ENCODE peak calls at places on chromosomes 16 and 17, in ten cellular contexts. S, V, L, Q, N, Y, K, T, C and Z are unnamed samples.

GRCh38 chr17:44916059-44916780 is 920 bp upstream of the GFAP start:
- DNase-seq in S (no peak), V (no peak), L (no peak), Q (no peak), N (no peak), Y (no peak), K (no peak), T (no peak), C (no peak), Z (no peak)

GRCh38 chr16:46929378-46930332 is 43.8 kb downstream of the DNAJA2 start:
- DNase-seq in S (peak), V (peak), L (peak), Q (peak), N (peak), Y (no peak), K (no peak), T (peak), C (peak), Z (no peak)

GRCh38 chr16:50071075-50071671 is 5.4 kb downstream of the HEATR3 start:
- DNase-seq in S (no peak), V (no peak), L (no peak), Q (no peak), N (no peak), Y (no peak), K (no peak), T (no peak), C (no peak), Z (no peak)

GRCh38 chr17:65324574-65324973 is 187.4 kb downstream of the RGS9 start:
- DNase-seq in S (no peak), V (no peak), L (no peak), Q (no peak), N (no peak), Y (no peak), K (no peak), T (no peak), C (no peak), Z (no peak)

GRCh38 chr17:39872700-39873099 is 4.7 kb downstream of the ZPBP2 start:
- DNase-seq in S (no peak), V (no peak), L (peak), Q (peak), N (peak), Y (no peak), K (no peak), T (peak), C (no peak), Z (no peak)

GRCh38 chr17:1390422-1391367 is 9.3 kb downstream of the YWHAE start:
- DNase-seq in S (no peak), V (no peak), L (peak), Q (peak), N (no peak), Y (no peak), K (no peak), T (peak), C (no peak), Z (no peak)

GRCh38 chr16:1696863-1697262 is 9.1 kb upstream of the MAPK8IP3 start:
- DNase-seq in S (no peak), V (no peak), L (peak), Q (no peak), N (no peak), Y (no peak), K (no peak), T (no peak), C (no peak), Z (no peak)

GRCh38 chr17:47918991-47919390 is 22.4 kb upstream of the PNPO start:
- DNase-seq in S (no peak), V (no peak), L (no peak), Q (no peak), N (no peak), Y (no peak), K (no peak), T (no peak), C (no peak), Z (no peak)

GRCh38 chr16:58127033-58127556 is 2.1 kb downstream of the CFAP20 start:
- DNase-seq in S (no peak), V (no peak), L (peak), Q (peak), N (peak), Y (no peak), K (no peak), T (peak), C (peak), Z (no peak)

GRCh38 chr17:66990047-66990446 is 25.5 kb downstream of the CACNG4 start:
- DNase-seq in S (no peak), V (no peak), L (no peak), Q (no peak), N (no peak), Y (no peak), K (no peak), T (no peak), C (no peak), Z (no peak)

GRCh38 chr16:54135361-54136275 is 151.0 kb downstream of the IRX3 start:
- DNase-seq in S (no peak), V (no peak), L (peak), Q (peak), N (no peak), Y (no peak), K (no peak), T (peak), C (no peak), Z (no peak)

GRCh38 chr16:3643095-3643730 is 11.3 kb upstream of the DNASE1 start:
- DNase-seq in S (no peak), V (no peak), L (no peak), Q (no peak), N (no peak), Y (no peak), K (no peak), T (no peak), C (no peak), Z (no peak)

GRCh38 chr16:75065808-75066149 is 50.8 kb downstream of the LDHD start:
- DNase-seq in S (no peak), V (no peak), L (no peak), Q (no peak), N (no peak), Y (no peak), K (no peak), T (no peak), C (no peak), Z (no peak)

GRCh38 chr16:10994571-10994970 is 50.2 kb downstream of the CLEC16A start:
- DNase-seq in S (no peak), V (no peak), L (no peak), Q (no peak), N (no peak), Y (no peak), K (no peak), T (no peak), C (no peak), Z (no peak)

GRCh38 chr16:27928542-27928941 is 135.0 kb downstream of the GSG1L start:
- DNase-seq in S (no peak), V (no peak), L (no peak), Q (no peak), N (no peak), Y (no peak), K (no peak), T (no peak), C (no peak), Z (no peak)

GRCh38 chr17:2924211-2924610 is 128.0 kb downstream of the RAP1GAP2 start:
- DNase-seq in S (no peak), V (no peak), L (peak), Q (no peak), N (no peak), Y (no peak), K (no peak), T (peak), C (no peak), Z (no peak)

GRCh38 chr17:20934288-20934687 is 108.5 kb downstream of the USP22 start:
- DNase-seq in S (no peak), V (no peak), L (no peak), Q (no peak), N (no peak), Y (no peak), K (no peak), T (no peak), C (no peak), Z (no peak)

GRCh38 chr17:11880714-11881113 is 116.6 kb downstream of the ZNF18 start:
- DNase-seq in S (no peak), V (no peak), L (peak), Q (peak), N (peak), Y (no peak), K (no peak), T (no peak), C (no peak), Z (no peak)

GRCh38 chr17:20202141-20202574 is 193.0 kb downstream of the SPECC1 start:
- DNase-seq in S (no peak), V (no peak), L (no peak), Q (no peak), N (no peak), Y (no peak), K (no peak), T (no peak), C (no peak), Z (no peak)

GRCh38 chr17:67500261-67500660 is 123.2 kb downstream of the PITPNC1 start:
- DNase-seq in S (no peak), V (no peak), L (no peak), Q (no peak), N (no peak), Y (no peak), K (no peak), T (peak), C (no peak), Z (no peak)

GRCh38 chr16:2003827-2004641 is 5.6 kb downstream of the ZNF598 start:
- DNase-seq in S (peak), V (peak), L (peak), Q (peak), N (peak), Y (peak), K (no peak), T (peak), C (peak), Z (peak)

GRCh38 chr16:72468582-72468981 is 296.6 kb upstream of the PMFBP1 start:
- DNase-seq in S (no peak), V (no peak), L (no peak), Q (no peak), N (no peak), Y (no peak), K (no peak), T (peak), C (no peak), Z (no peak)

GRCh38 chr16:76428858-76429257 is 151.7 kb downstream of the CNTNAP4 start:
- DNase-seq in S (no peak), V (no peak), L (peak), Q (peak), N (no peak), Y (no peak), K (no peak), T (no peak), C (no peak), Z (no peak)

GRCh38 chr17:7589891-7590611 is at the start of gene SOX15:
- DNase-seq in S (no peak), V (no peak), L (peak), Q (no peak), N (no peak), Y (no peak), K (peak), T (peak), C (no peak), Z (no peak)

GRCh38 chr17:64061157-64061898 is 40.9 kb upstream of the ICAM2 start:
- DNase-seq in S (no peak), V (peak), L (peak), Q (no peak), N (no peak), Y (no peak), K (no peak), T (peak), C (no peak), Z (no peak)

GRCh38 chr17:40937384-40937819 is at the start of gene KRT23:
- DNase-seq in S (no peak), V (no peak), L (peak), Q (no peak), N (no peak), Y (no peak), K (no peak), T (no peak), C (no peak), Z (no peak)